ENCODE peak calls at places on chromosomes 5 and 9, in eight cellular contexts. S is neural crest cell; W is COR-L47; N is sciatic nerve; E is CD4-positive, CD25-positive, alpha-beta regulatory T cell; K is HuH-7.5; L is activated CD4-positive, alpha-beta T cell treated with anti-CD3 and anti-CD28 coated beads, Interleukin-2, amount 50 U/mL, for 48 hours; H is NCI-H226. J is an unnamed sample.

GRCh38 chr9:111916234-111916645 is 19.6 kb downstream of the UGCG start:
- DNase-seq in E (no peak), S (no peak), K (no peak), N (no peak), H (no peak), W (no peak), L (peak; percentile 32), J (no peak)

GRCh38 chr9:74282526-74283253 is 214.4 kb upstream of the RORB start:
- DNase-seq in N (no peak), L (no peak), W (no peak), S (no peak), H (no peak), E (no peak), K (no peak), J (no peak)

GRCh38 chr9:5783982-5784381 is 48.9 kb downstream of the ERMP1 start:
- DNase-seq in W (no peak), L (no peak), K (no peak), N (no peak), S (no peak), H (peak; percentile 29), E (no peak), J (no peak)

GRCh38 chr9:16361118-16361517 is 509.4 kb downstream of the BNC2 start:
- DNase-seq in W (no peak), K (no peak), L (no peak), S (no peak), N (no peak), H (no peak), E (no peak), J (no peak)

GRCh38 chr9:97806721-97807120 is 46.3 kb upstream of the FOXE1 start:
- DNase-seq in L (no peak), N (no peak), K (no peak), H (no peak), E (no peak), S (no peak), W (no peak), J (no peak)

GRCh38 chr9:99354104-99354503 is 132.0 kb downstream of the SEC61B start:
- DNase-seq in W (no peak), N (no peak), H (no peak), L (no peak), K (no peak), E (no peak), S (no peak), J (no peak)

GRCh38 chr5:179240561-179240960 is 104.7 kb downstream of the ADAMTS2 start:
- DNase-seq in L (no peak), H (no peak), W (no peak), N (peak; percentile 49), S (no peak), K (no peak), E (no peak), J (no peak)

GRCh38 chr5:167065784-167066183 is 1225.7 kb upstream of the WWC1 start:
- DNase-seq in L (no peak), N (no peak), E (no peak), W (no peak), S (no peak), H (no peak), K (no peak), J (no peak)

GRCh38 chr9:87862536-87863268 is 20.0 kb upstream of the SPATA31E1 start:
- DNase-seq in N (no peak), K (no peak), H (peak; percentile 90), S (no peak), W (no peak), E (no peak), L (no peak), J (peak; percentile 28)

GRCh38 chr9:35923927-35924763 is 14.9 kb downstream of the SPAAR start:
- DNase-seq in L (peak; percentile 43), N (no peak), E (no peak), S (no peak), H (peak; percentile 80), W (no peak), K (no peak), J (peak; percentile 86)

GRCh38 chr5:91641730-91642350 is 258.7 kb upstream of the ARRDC3 start:
- DNase-seq in L (no peak), S (no peak), W (peak; percentile 25), E (no peak), H (no peak), N (no peak), K (no peak), J (no peak)

GRCh38 chr5:131610198-131611063 is 24.6 kb downstream of the RAPGEF6 start:
- DNase-seq in H (peak; percentile 95), K (no peak), E (no peak), N (no peak), S (no peak), W (no peak), L (no peak), J (no peak)

GRCh38 chr9:131657456-131657855 is 82.4 kb downstream of the RAPGEF1 start:
- DNase-seq in L (no peak), N (no peak), W (no peak), E (no peak), H (no peak), S (no peak), K (no peak), J (no peak)

GRCh38 chr9:94649100-94649855 is 10.0 kb upstream of the FBP1 start:
- DNase-seq in L (no peak), K (no peak), N (no peak), S (no peak), W (no peak), H (peak; percentile 96), E (no peak), J (no peak)

GRCh38 chr5:23268136-23268535 is 239.3 kb upstream of the PRDM9 start:
- DNase-seq in K (no peak), W (no peak), S (no peak), H (no peak), N (no peak), E (no peak), L (no peak), J (no peak)

GRCh38 chr5:118043531-118043930 is 944.8 kb downstream of the DTWD2 start:
- DNase-seq in H (no peak), K (no peak), W (no peak), E (no peak), S (no peak), N (no peak), L (no peak), J (no peak)

GRCh38 chr9:27835746-27836145 is 262.5 kb upstream of the C9orf72 start:
- DNase-seq in H (no peak), S (no peak), E (no peak), K (no peak), W (no peak), N (no peak), L (no peak), J (no peak)

GRCh38 chr5:125295405-125295872 is 549.0 kb upstream of the ZNF608 start:
- DNase-seq in W (no peak), N (no peak), S (no peak), H (peak; percentile 18), E (no peak), L (no peak), K (no peak), J (no peak)

GRCh38 chr5:122384612-122385180 is 72.7 kb downstream of the SNCAIP start:
- DNase-seq in S (no peak), E (no peak), L (no peak), W (no peak), K (no peak), H (no peak), N (no peak), J (no peak)

GRCh38 chr9:118330191-118330986 is 626.2 kb downstream of the TLR4 start:
- DNase-seq in W (no peak), E (no peak), S (no peak), H (no peak), L (no peak), K (no peak), N (no peak), J (no peak)

GRCh38 chr9:132639322-132639721 is 30.5 kb downstream of the DDX31 start:
- DNase-seq in W (no peak), K (no peak), E (no peak), N (no peak), S (no peak), L (no peak), H (no peak), J (no peak)

GRCh38 chr5:36276864-36277263 is 24.8 kb downstream of the RANBP3L start:
- DNase-seq in N (no peak), H (no peak), E (no peak), K (no peak), W (no peak), L (no peak), S (no peak), J (peak; percentile 63)

GRCh38 chr5:163867324-163867723 is 361.9 kb downstream of the MAT2B start:
- DNase-seq in E (no peak), L (no peak), W (no peak), H (peak; percentile 54), S (no peak), K (no peak), N (no peak), J (no peak)

GRCh38 chr5:66744040-66744439 is 147.8 kb downstream of the MAST4 start:
- DNase-seq in H (peak; percentile 95), S (no peak), L (no peak), E (no peak), K (no peak), N (no peak), W (no peak), J (no peak)

GRCh38 chr5:149005077-149005892 is 57.6 kb downstream of the SH3TC2 start:
- DNase-seq in W (no peak), H (peak; percentile 41), L (no peak), N (no peak), E (no peak), K (no peak), S (no peak), J (no peak)

GRCh38 chr5:55338092-55338613 is 30.4 kb downstream of the MTREX start:
- DNase-seq in K (no peak), E (no peak), S (no peak), W (no peak), L (no peak), N (no peak), H (no peak), J (no peak)

GRCh38 chr9:17578577-17578910 is 322 bp upstream of the SH3GL2 start:
- DNase-seq in H (no peak), W (no peak), K (no peak), S (peak; percentile 4), L (no peak), N (no peak), E (no peak), J (no peak)

GRCh38 chr9:77447646-77448045 is 200.5 kb downstream of the GNA14 start:
- DNase-seq in L (no peak), W (no peak), K (no peak), S (no peak), H (no peak), E (no peak), N (no peak), J (no peak)

GRCh38 chr5:157384971-157385709 is 74.9 kb upstream of the NIPAL4 start:
- DNase-seq in W (no peak), L (no peak), S (no peak), H (peak; percentile 42), K (no peak), E (no peak), N (no peak), J (no peak)

GRCh38 chr9:72292184-72292787 is 72.7 kb downstream of the ZFAND5 start:
- DNase-seq in H (peak; percentile 66), N (no peak), L (no peak), E (no peak), S (no peak), W (peak; percentile 1), K (no peak), J (no peak)

J was measured in left lobe of liver.